ENCODE peak calls at places on chromosomes 13 and 19, in eight cellular contexts. Q, S, P, F, U, N, Y and H are unnamed samples.

GRCh38 chr13:49495783-49496762 is at the start of gene PHF11:
- DNase-seq in Q (peak; percentile 63), S (peak; percentile 89), P (peak; percentile 76), F (peak; percentile 82), U (peak; percentile 58), N (peak; percentile 81), Y (peak; percentile 62), H (peak; percentile 73)

GRCh38 chr13:46844431-46844830 is 47.5 kb upstream of the ESD start:
- DNase-seq in Q (no peak), S (no peak), P (peak; percentile 3), F (no peak), U (no peak), N (no peak), Y (peak; percentile 41), H (peak; percentile 35)

GRCh38 chr13:111007209-111007608 is 92.3 kb upstream of the ANKRD10 start:
- DNase-seq in Q (no peak), S (no peak), P (no peak), F (no peak), U (no peak), N (no peak), Y (no peak), H (no peak)

GRCh38 chr19:9597027-9597426 is 12.7 kb upstream of the ZNF121 start:
- DNase-seq in Q (no peak), S (no peak), P (peak; percentile 92), F (no peak), U (peak; percentile 9), N (no peak), Y (peak; percentile 97), H (peak; percentile 94)

GRCh38 chr13:93847162-93847561 is 620.6 kb downstream of the GPC6 start:
- DNase-seq in Q (no peak), S (no peak), P (peak; percentile 93), F (no peak), U (no peak), N (no peak), Y (peak; percentile 72), H (peak; percentile 92)

GRCh38 chr13:26503826-26504594 is 53.5 kb upstream of the WASF3 start:
- DNase-seq in Q (no peak), S (no peak), P (no peak), F (no peak), U (no peak), N (no peak), Y (no peak), H (peak; percentile 19)

GRCh38 chr13:42971670-42972355 is 20.2 kb downstream of the EPSTI1 start:
- DNase-seq in Q (no peak), S (no peak), P (peak; percentile 26), F (no peak), U (no peak), N (no peak), Y (no peak), H (peak; percentile 72)

GRCh38 chr19:41373993-41374392 is 2.3 kb upstream of the TMEM91 start:
- DNase-seq in Q (peak; percentile 65), S (no peak), P (peak; percentile 92), F (peak; percentile 83), U (peak; percentile 90), N (peak; percentile 90), Y (peak; percentile 18), H (peak; percentile 91)

GRCh38 chr19:34232566-34233481 is 21.5 kb upstream of the GARRE1 start:
- DNase-seq in Q (no peak), S (no peak), P (peak; percentile 96), F (peak; percentile 43), U (peak; percentile 87), N (peak; percentile 53), Y (peak; percentile 85), H (peak; percentile 92)

GRCh38 chr13:34425307-34425949 is 516.6 kb upstream of the NBEA start:
- DNase-seq in Q (no peak), S (peak; percentile 51), P (no peak), F (no peak), U (no peak), N (no peak), Y (no peak), H (no peak)

GRCh38 chr13:110490009-110490770 is 71.3 kb downstream of the RAB20 start:
- DNase-seq in Q (no peak), S (no peak), P (no peak), F (no peak), U (no peak), N (no peak), Y (no peak), H (no peak)

GRCh38 chr13:33862006-33862405 is 44.1 kb downstream of the RFC3 start:
- DNase-seq in Q (no peak), S (no peak), P (no peak), F (no peak), U (no peak), N (no peak), Y (no peak), H (no peak)

GRCh38 chr13:94030415-94031119 is 448.9 kb downstream of the DCT start:
- DNase-seq in Q (no peak), S (no peak), P (no peak), F (no peak), U (no peak), N (no peak), Y (no peak), H (no peak)

GRCh38 chr13:75437582-75438318 is 44.2 kb downstream of the TBC1D4 start:
- DNase-seq in Q (no peak), S (no peak), P (peak; percentile 35), F (no peak), U (no peak), N (no peak), Y (no peak), H (peak; percentile 53)

GRCh38 chr13:80164451-80164850 is 176.5 kb downstream of the SPRY2 start:
- DNase-seq in Q (no peak), S (no peak), P (no peak), F (no peak), U (no peak), N (no peak), Y (no peak), H (no peak)

DNA sequence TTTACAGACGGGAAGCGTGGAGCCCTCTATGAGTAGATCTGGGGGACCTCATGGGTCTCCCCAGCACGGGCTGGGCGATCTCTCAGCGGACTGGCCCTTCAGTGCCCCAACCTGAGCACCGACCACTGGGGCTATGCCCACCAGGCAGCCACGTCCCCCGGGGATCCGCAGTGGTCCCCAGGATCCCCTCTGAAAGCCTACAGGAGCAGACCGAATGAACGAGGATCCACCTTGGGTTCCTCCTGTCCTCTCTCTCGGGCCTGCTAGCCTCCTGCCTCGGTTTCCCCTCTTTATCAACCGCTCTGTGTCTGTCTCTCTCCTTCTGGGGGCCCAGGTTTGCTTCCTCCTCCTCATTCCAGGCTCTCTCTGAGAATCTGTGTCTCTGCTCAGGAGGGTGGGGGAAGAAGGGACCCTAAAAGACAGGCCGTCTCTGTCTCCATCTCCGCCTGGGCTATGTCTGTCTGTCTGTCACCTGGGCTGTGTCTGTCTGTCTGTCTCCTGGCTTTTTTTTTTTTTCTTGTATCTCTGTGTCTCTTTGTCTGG is 2.0 kb upstream of the MEIS3 start:
- DNase-seq in Q (no peak), S (no peak), P (no peak), F (no peak), U (no peak), N (no peak), Y (no peak), H (no peak)
- H3K4me3 ChIP-seq in Q (no peak overlapping the region), S (peak overlapping the region; percentile 73), P (no peak overlapping the region), F (no peak overlapping the region), U (no peak overlapping the region), N (no peak overlapping the region), Y (no peak overlapping the region), H (no peak overlapping the region)

DNA sequence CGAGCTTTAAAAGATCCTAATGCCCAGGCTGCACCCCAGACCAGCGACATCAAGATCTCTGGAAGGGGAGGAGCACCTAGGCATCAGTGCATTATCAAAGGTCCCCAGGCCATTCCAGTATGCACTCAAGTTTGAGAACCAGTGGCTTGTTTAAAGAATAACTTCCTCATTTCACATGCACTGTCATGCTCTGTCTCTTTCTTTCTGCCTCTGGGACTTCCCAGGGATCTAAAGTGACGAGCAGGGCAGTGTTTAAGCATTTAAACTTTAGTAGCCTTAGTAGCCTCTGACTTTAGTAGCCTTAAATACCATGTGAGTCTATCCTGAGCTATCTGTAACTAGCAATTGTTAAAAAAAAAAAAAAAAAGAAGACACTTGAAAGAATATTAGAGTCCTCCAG is 8.9 kb upstream of the FARP1 start:
- DNase-seq in Q (no peak), S (no peak), P (no peak), F (no peak), U (no peak), N (no peak), Y (no peak), H (no peak)
- H3K4me3 ChIP-seq in Q (no peak overlapping the region), S (peak overlapping the region; percentile 16), P (no peak overlapping the region), F (no peak overlapping the region), U (no peak overlapping the region), N (no peak overlapping the region), Y (no peak overlapping the region), H (no peak overlapping the region)

DNA sequence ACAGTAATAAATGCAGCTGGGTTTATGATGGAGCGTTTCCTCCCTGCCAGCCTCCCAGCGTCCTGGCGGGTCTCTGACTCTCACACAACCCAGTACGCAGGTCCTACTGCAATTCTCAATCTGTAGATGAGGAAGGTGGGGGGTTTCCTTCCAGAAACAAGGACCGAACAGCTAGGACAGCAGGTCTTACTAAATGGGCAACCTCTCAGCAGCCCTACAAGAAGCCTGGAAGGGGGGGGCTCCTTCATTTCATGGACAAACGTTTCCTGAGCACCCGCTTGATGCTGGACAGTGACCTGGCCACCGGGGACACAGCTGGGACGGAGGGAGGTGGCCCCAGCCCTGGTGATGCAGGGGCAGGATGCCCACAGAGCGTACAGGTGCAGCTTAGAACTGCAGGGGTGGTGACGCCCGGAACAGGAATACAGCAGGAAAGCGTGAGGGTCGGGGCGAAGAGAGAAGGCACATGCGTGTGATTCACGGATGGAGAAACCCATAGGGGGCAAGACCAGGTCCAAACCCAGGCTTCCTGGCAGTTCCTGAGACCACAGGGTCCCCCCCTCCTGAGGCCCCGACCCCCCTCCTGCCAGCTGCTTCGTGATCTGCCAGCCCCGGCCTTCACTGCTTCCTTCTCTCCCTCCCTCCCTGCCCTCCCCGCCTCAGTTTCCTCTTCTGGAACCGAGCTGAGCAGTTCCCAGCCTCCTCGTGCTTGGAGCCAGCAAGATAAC is 732 bp upstream of the C2CD4C start:
- DNase-seq in Q (peak; percentile 8), S (peak; percentile 69), P (no peak), F (no peak), U (no peak), N (no peak), Y (no peak), H (no peak)
- H3K4me3 ChIP-seq in Q (peak overlapping the region; percentile 48), S (peak overlapping the region; percentile 82), P (peak overlapping the region; percentile 21), F (peak overlapping the region; percentile 63), U (no peak overlapping the region), N (peak overlapping the region; percentile 74), Y (no peak overlapping the region), H (no peak overlapping the region)

DNA sequence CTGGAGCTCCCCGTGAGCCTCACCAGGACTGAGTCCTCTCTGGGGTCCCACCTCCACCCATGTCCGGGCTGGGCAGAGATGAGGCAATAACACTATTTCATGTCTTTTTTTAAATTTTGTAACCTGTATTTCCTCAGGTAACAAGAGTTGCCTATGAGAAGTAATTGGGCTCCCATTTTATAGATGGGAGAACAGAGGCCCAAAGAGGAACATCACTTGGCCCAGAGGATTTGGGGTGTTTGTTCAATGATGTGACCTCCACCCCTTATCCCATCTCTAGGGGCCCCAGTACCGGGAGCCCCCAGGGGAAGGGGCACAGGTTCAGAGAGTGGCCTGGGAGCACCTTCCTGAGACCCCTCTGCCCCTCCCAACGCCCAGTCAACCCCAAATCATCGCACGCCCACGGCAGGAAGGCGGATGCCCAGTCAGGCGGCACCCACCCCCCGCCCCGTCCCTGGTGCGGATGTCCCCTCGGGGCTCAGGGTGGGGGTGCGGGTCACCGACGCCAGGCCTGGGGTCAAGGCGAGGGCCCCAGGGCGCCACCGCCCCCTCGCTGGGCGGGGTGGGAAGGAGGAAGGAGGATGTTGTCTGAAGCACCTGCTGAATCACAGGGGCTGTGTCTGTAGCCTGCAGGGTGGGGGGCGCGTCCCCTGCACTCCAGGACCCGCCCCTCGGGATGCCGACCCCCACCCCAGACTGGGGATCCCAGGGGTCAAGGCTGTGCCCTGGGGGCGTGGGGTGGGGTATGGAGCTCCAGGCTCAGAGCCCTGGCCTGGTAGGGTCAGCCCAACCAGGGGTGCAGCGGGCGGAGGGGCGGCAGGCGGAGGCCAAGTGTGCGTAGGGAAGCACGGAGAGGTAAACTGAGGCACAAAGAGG is 9.0 kb upstream of the CIRBP start:
- DNase-seq in Q (no peak), S (no peak), P (no peak), F (peak; percentile 60), U (peak; percentile 24), N (no peak), Y (peak; percentile 68), H (no peak)
- H3K4me3 ChIP-seq in Q (peak overlapping the region; percentile 68), S (no peak overlapping the region), P (no peak overlapping the region), F (peak overlapping the region; percentile 78), U (no peak overlapping the region), N (peak overlapping the region; percentile 75), Y (no peak overlapping the region), H (no peak overlapping the region)